ENCODE peak calls at places on chromosomes 3 and 15, in four cellular contexts. U is foreskin melanocyte, Q is left ventricle myocardium inferior, P is astrocyte of the cerebellum. Z is an unnamed sample.

GRCh38 chr3:141477224-141477623 is 9.6 kb upstream of the RASA2 start:
- DNase-seq in U (no peak), Q (no peak), P (peak; percentile 67), Z (no peak)

GRCh38 chr15:42215854-42216829 is 8.0 kb upstream of the VPS39 start:
- DNase-seq in U (no peak), Q (no peak), P (no peak), Z (no peak)

GRCh38 chr3:80338366-80338765 is 570.6 kb upstream of the ROBO1 start:
- DNase-seq in U (no peak), Q (no peak), P (no peak), Z (no peak)

GRCh38 chr3:187709155-187709554 is 6.8 kb upstream of the RTP2 start:
- DNase-seq in U (no peak), Q (no peak), P (no peak), Z (no peak)

GRCh38 chr3:163878396-163878795 is 1199.9 kb downstream of the SI start:
- DNase-seq in U (no peak), Q (no peak), P (no peak), Z (no peak)

GRCh38 chr15:60017538-60018199 is 13.6 kb downstream of the FOXB1 start:
- DNase-seq in U (no peak), Q (no peak), P (no peak), Z (no peak)

GRCh38 chr3:151787626-151788025 is 26.3 kb upstream of the AADAC start:
- DNase-seq in U (no peak), Q (no peak), P (no peak), Z (no peak)

GRCh38 chr3:100124116-100124767 is 9.9 kb upstream of the FILIP1L start:
- DNase-seq in U (peak; percentile 21), Q (peak; percentile 47), P (no peak), Z (no peak)

GRCh38 chr3:60198179-60198578 is 1053.1 kb downstream of the FHIT start:
- DNase-seq in U (no peak), Q (no peak), P (no peak), Z (no peak)

GRCh38 chr3:101950985-101951733 is 101.8 kb downstream of the NFKBIZ start:
- DNase-seq in U (peak; percentile 91), Q (no peak), P (no peak), Z (no peak)

GRCh38 chr3:69161587-69162196 is 39.3 kb upstream of the LMOD3 start:
- DNase-seq in U (peak; percentile 43), Q (no peak), P (peak; percentile 43), Z (no peak)

GRCh38 chr3:42080452-42080872 is 10.7 kb upstream of the TRAK1 start:
- DNase-seq in U (peak; percentile 82), Q (no peak), P (no peak), Z (no peak)

GRCh38 chr3:184230603-184231528 is 1.5 kb downstream of the VWA5B2 start:
- DNase-seq in U (no peak), Q (no peak), P (no peak), Z (peak; percentile 27)

GRCh38 chr3:136937175-136937574 is 20.6 kb upstream of the IL20RB start:
- DNase-seq in U (no peak), Q (no peak), P (no peak), Z (no peak)

GRCh38 chr15:29125382-29126207 is 144.0 kb downstream of the NSMCE3 start:
- DNase-seq in U (no peak), Q (peak; percentile 5), P (no peak), Z (no peak)

GRCh38 chr15:57495037-57495436 is 96.7 kb upstream of the MYZAP start:
- DNase-seq in U (no peak), Q (no peak), P (no peak), Z (no peak)

GRCh38 chr3:119586707-119587317 is 7.5 kb downstream of the ADPRH start:
- DNase-seq in U (no peak), Q (no peak), P (peak; percentile 84), Z (no peak)

Z was measured in sciatic nerve.